ENCODE peak calls at places on chromosomes 2 and 18, in four cellular contexts. W is coronary artery, V is K562, A is heart left ventricle. T is an unnamed sample.

GRCh38 chr2:151978709-151979108 is 120.1 kb downstream of the CACNB4 start:
- DNase-seq in A (peak; percentile 24), V (no peak), W (no peak), T (no peak)

GRCh38 chr18:41069166-41069565 is 885.9 kb upstream of the PIK3C3 start:
- DNase-seq in A (no peak), V (no peak), W (no peak), T (no peak)

GRCh38 chr2:158953454-158953853 is 15.0 kb upstream of the TANC1 start:
- DNase-seq in V (no peak), W (no peak), A (no peak), T (no peak)

GRCh38 chr2:174603280-174603679 is 5.7 kb upstream of the WIPF1 start:
- DNase-seq in V (peak; percentile 42), W (no peak), A (peak; percentile 59), T (peak; percentile 63)

GRCh38 chr2:13666582-13667414 is 950.1 kb downstream of the TRIB2 start:
- DNase-seq in W (no peak), V (no peak), A (no peak), T (no peak)

GRCh38 chr2:157176602-157177001 is 80.9 kb upstream of the GALNT5 start:
- DNase-seq in W (no peak), A (no peak), V (no peak), T (no peak)

GRCh38 chr2:109129921-109130725 is 1.1 kb downstream of the SH3RF3 start:
- DNase-seq in W (peak; percentile 80), V (no peak), A (peak; percentile 37), T (no peak)

GRCh38 chr18:6557470-6558245 is 142.9 kb upstream of the L3MBTL4 start:
- DNase-seq in A (no peak), W (no peak), V (no peak), T (no peak)

GRCh38 chr2:69082430-69082997 is 69.5 kb downstream of the ANTXR1 start:
- DNase-seq in A (peak; percentile 65), W (no peak), V (no peak), T (peak; percentile 53)

GRCh38 chr2:200466703-200467418 is 43.0 kb downstream of the KCTD18 start:
- DNase-seq in V (no peak), A (no peak), W (peak; percentile 81), T (peak; percentile 27)

GRCh38 chr18:42363446-42363845 is 408.4 kb downstream of the PIK3C3 start:
- DNase-seq in A (no peak), W (no peak), V (no peak), T (no peak)

GRCh38 chr2:127321306-127321705 is 27.4 kb upstream of the ERCC3 start:
- DNase-seq in W (no peak), A (no peak), V (no peak), T (no peak)

GRCh38 chr18:68937204-68937603 is 139.3 kb downstream of the CCDC102B start:
- DNase-seq in W (no peak), V (no peak), A (no peak), T (no peak)

GRCh38 chr2:179981085-179981484 is 26.0 kb downstream of the CWC22 start:
- DNase-seq in V (no peak), W (no peak), A (no peak), T (peak; percentile 23)

GRCh38 chr18:6859676-6860422 is 130.3 kb downstream of the ARHGAP28 start:
- DNase-seq in V (no peak), W (no peak), A (no peak), T (no peak)

GRCh38 chr2:11379558-11379957 is 35.1 kb upstream of the ROCK2 start:
- DNase-seq in A (no peak), W (no peak), V (no peak), T (peak; percentile 44)

GRCh38 chr2:151761687-151762086 is 27.4 kb upstream of the NEB start:
- DNase-seq in W (no peak), V (no peak), A (no peak), T (no peak)

GRCh38 chr2:37322368-37322767 is 2.3 kb downstream of the PRKD3 start:
- DNase-seq in V (no peak), W (no peak), A (no peak), T (no peak)

GRCh38 chr2:1912771-1913170 is 168.5 kb upstream of the PXDN start:
- DNase-seq in W (no peak), V (no peak), A (no peak), T (no peak)

GRCh38 chr18:72086421-72086820 is 457.7 kb downstream of the CBLN2 start:
- DNase-seq in W (no peak), A (no peak), V (no peak), T (no peak)

GRCh38 chr2:203532957-203533695 is 2.0 kb downstream of the RAPH1 start:
- DNase-seq in W (no peak), A (peak; percentile 28), V (no peak), T (no peak)

GRCh38 chr2:182444806-182445205 is 18.0 kb upstream of the PDE1A start:
- DNase-seq in A (no peak), W (no peak), V (no peak), T (no peak)

GRCh38 chr2:108023776-108024175 is 37.5 kb downstream of the SLC5A7 start:
- DNase-seq in W (no peak), A (no peak), V (no peak), T (no peak)

GRCh38 chr2:54411801-54412354 is 44.2 kb upstream of the SPTBN1 start:
- DNase-seq in V (no peak), W (no peak), A (no peak), T (no peak)

GRCh38 chr2:39121523-39122063 is 742 bp upstream of the SOS1 start:
- DNase-seq in W (no peak), A (no peak), V (no peak), T (no peak)

GRCh38 chr2:53880756-53881155 is 21.0 kb upstream of the GPR75 start:
- DNase-seq in V (no peak), A (no peak), W (no peak), T (peak; percentile 40)

GRCh38 chr2:72992734-72993102 is 75.4 kb downstream of the EMX1 start:
- DNase-seq in V (no peak), W (peak; percentile 45), A (no peak), T (no peak)

GRCh38 chr2:178359192-178359912 is 91.6 kb downstream of the PRKRA start:
- DNase-seq in A (no peak), V (no peak), W (no peak), T (no peak)

GRCh38 chr2:130372055-130372832 is 16.4 kb downstream of the PTPN18 start:
- DNase-seq in W (peak; percentile 94), A (peak; percentile 95), V (peak; percentile 93), T (peak; percentile 43)

GRCh38 chr2:60958800-60959199 is 58.7 kb upstream of the PEX13 start:
- DNase-seq in A (no peak), W (no peak), V (no peak), T (peak; percentile 20)

GRCh38 chr2:43412121-43412753 is 183.6 kb downstream of the THADA start:
- DNase-seq in A (no peak), V (no peak), W (no peak), T (no peak)

GRCh38 chr2:191946471-191947182 is 99.7 kb upstream of the CAVIN2 start:
- DNase-seq in V (no peak), A (no peak), W (no peak), T (no peak)

GRCh38 chr18:61926532-61926931 is 33.7 kb upstream of the RNF152 start:
- DNase-seq in W (no peak), V (no peak), A (no peak), T (no peak)

GRCh38 chr2:120734930-120735611 is 597 bp upstream of the GLI2 start:
- DNase-seq in W (peak; percentile 61), A (no peak), V (no peak), T (no peak)

GRCh38 chr18:49447810-49448745 is 12.4 kb downstream of the DYM start:
- DNase-seq in V (peak; percentile 9), A (no peak), W (no peak), T (peak; percentile 39)
- TF ChIP-seq CTCF in V (peak; percentile 19), A (peak; percentile 65), W (no peak), T (peak; percentile 71)

GRCh38 chr2:18745431-18746272 is 156.3 kb upstream of the NT5C1B start:
- DNase-seq in V (no peak), W (no peak), A (no peak), T (no peak)

GRCh38 chr2:18741888-18742287 is 152.5 kb upstream of the NT5C1B start:
- DNase-seq in W (no peak), A (peak; percentile 60), V (no peak), T (no peak)

GRCh38 chr2:18740428-18740827 is 151.1 kb upstream of the NT5C1B start:
- DNase-seq in A (peak; percentile 74), V (no peak), W (no peak), T (no peak)

DNA sequence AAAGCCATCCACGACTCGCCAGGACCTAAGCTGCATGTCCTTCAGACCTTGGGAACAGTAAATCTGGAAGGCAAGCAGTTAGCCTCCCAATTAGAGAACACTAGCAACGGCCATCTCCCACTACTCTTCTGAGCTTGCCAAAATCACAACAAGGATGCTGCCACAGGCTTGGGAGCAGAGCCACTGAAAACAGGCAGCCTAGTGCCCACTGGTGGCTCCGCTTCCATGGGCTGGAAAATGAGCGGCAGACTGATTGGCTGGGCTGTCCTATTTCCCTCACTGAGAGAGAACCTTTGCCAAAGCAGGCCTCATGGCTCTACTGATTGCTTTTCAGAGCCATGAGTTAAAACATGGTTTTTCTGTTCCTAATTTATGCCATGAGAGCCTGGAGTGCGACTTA is 153.0 kb upstream of the NT5C1B start:
- DNase-seq in A (peak; percentile 61), W (peak; percentile 77), V (no peak), T (no peak)
- TF ChIP-seq CTCF in A (peak; percentile 37), W (no peak), V (no peak), T (peak; percentile 8)

GRCh38 chr2:6577960-6578359 is 287.7 kb downstream of the CMPK2 start:
- DNase-seq in V (no peak), A (no peak), W (no peak), T (no peak)
- TF ChIP-seq CTCF in V (no peak), A (no peak), W (no peak), T (no peak)

DNA sequence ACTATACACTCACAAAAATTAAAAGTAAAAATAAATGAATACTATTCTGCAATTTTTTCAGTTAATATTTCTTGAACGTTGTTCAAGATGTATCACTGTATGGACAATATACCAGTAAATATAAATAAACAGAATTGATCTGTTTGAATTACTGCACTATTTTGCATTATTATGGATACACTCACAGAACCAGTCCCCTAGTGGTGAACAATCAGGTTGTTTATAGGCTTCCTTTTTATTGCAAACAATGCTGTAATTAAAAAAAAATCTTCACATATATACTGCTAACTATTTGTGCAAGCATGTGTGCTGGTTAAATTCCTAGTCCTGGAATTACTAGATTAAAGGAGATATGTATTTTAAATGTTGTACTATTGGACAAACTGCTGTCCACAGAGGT is 306.0 kb downstream of the FBXO15 start:
- DNase-seq in W (no peak), A (no peak), V (no peak), T (no peak)
- TF ChIP-seq CTCF in W (no peak), A (peak; percentile 28), V (no peak), T (peak; percentile 26)

GRCh38 chr18:80159713-80160636 is 50.9 kb downstream of the ADNP2 start:
- DNase-seq in W (peak; percentile 50), V (no peak), A (peak; percentile 56), T (no peak)
- TF ChIP-seq CTCF in W (no peak), V (no peak), A (peak; percentile 61), T (no peak)

GRCh38 chr2:216594081-216594480 is 39.1 kb upstream of the IGFBP2 start:
- DNase-seq in W (no peak), V (no peak), A (no peak), T (no peak)

GRCh38 chr2:216589779-216590178 is 43.4 kb upstream of the IGFBP2 start:
- DNase-seq in W (no peak), A (no peak), V (no peak), T (no peak)

GRCh38 chr2:216588771-216589363 is 44.4 kb upstream of the IGFBP2 start:
- DNase-seq in W (no peak), A (no peak), V (no peak), T (no peak)

GRCh38 chr2:216591480-216591879 is 41.7 kb upstream of the IGFBP2 start:
- DNase-seq in V (no peak), W (no peak), A (no peak), T (no peak)

GRCh38 chr2:216590780-216591179 is 42.4 kb upstream of the IGFBP2 start:
- DNase-seq in A (peak; percentile 74), W (no peak), V (peak; percentile 9), T (no peak)
- TF ChIP-seq CTCF in A (no peak), W (no peak), V (no peak), T (no peak)